ENCODE peak calls at places on chromosome 11, in five cellular contexts. E is dermis microvascular lymphatic vessel endothelial cell, D is upper lobe of right lung, K is lower lobe of right lung, H is GM03348. R is an unnamed sample.

GRCh38 chr11:112012877-112013276 is 12.3 kb upstream of the DLAT start:
- DNase-seq in K (no peak), E (no peak), D (no peak), H (no peak), R (no peak)

GRCh38 chr11:44968510-44968909 is 17.8 kb upstream of the TP53I11 start:
- DNase-seq in D (no peak), E (no peak), K (no peak), H (no peak), R (no peak)

GRCh38 chr11:117876341-117877119 is at the start of gene FXYD6:
- DNase-seq in K (no peak), D (peak), E (no peak), H (no peak), R (peak)

GRCh38 chr11:78039391-78039918 is 16.4 kb upstream of the KCTD14 start:
- DNase-seq in D (no peak), H (no peak), K (no peak), E (no peak), R (no peak)

GRCh38 chr11:110446594-110446993 is 16.8 kb downstream of the FDX1 start:
- DNase-seq in H (no peak), K (no peak), D (no peak), E (no peak), R (no peak)

GRCh38 chr11:69541501-69542313 is 60.2 kb downstream of the LINC01488 start:
- DNase-seq in E (no peak), K (peak), H (peak), D (peak), R (peak)

GRCh38 chr11:47467372-47467771 is 18.4 kb upstream of the RAPSN start:
- DNase-seq in K (no peak), H (no peak), E (no peak), D (peak), R (peak)

GRCh38 chr11:65952052-65952521 is 6.8 kb downstream of the TSGA10IP start:
- DNase-seq in D (no peak), K (no peak), E (no peak), H (no peak), R (no peak)

GRCh38 chr11:13188179-13188578 is 89.4 kb upstream of the BMAL1 start:
- DNase-seq in D (no peak), E (no peak), K (no peak), H (no peak), R (no peak)

GRCh38 chr11:73219396-73220285 is 1.6 kb downstream of the P2RY2 start:
- DNase-seq in D (peak), H (no peak), E (no peak), K (peak), R (peak)

GRCh38 chr11:60905047-60905446 is 1.3 kb downstream of the PRPF19 start:
- DNase-seq in K (no peak), H (no peak), D (no peak), E (no peak), R (no peak)

GRCh38 chr11:67371199-67371548 is 2.2 kb downstream of the CLCF1 start:
- DNase-seq in E (no peak), K (no peak), H (no peak), D (no peak), R (no peak)

GRCh38 chr11:94272738-94273313 is 31.6 kb upstream of the IZUMO1R start:
- DNase-seq in E (no peak), K (no peak), D (no peak), H (no peak), R (no peak)

GRCh38 chr11:58656348-58656747 is 33.9 kb downstream of the CNTF start:
- DNase-seq in E (no peak), H (no peak), K (no peak), D (no peak), R (no peak)